ENCODE peak calls at places on chromosomes 16 and 17, in five cellular contexts. P is lower leg skin, Q is lung, X is stomach, J is fibroblast of lung. B is an unnamed sample.

GRCh38 chr16:47037396-47037745 is 63.9 kb upstream of the DNAJA2 start:
- DNase-seq in P (peak; percentile 19), Q (no peak), X (peak; percentile 28), J (peak; percentile 21), B (no peak)

GRCh38 chr17:48472485-48473281 is 42.7 kb upstream of the SKAP1 start:
- DNase-seq in P (no peak), Q (no peak), X (no peak), J (peak; percentile 93), B (no peak)

GRCh38 chr17:48047741-48048320 is 328 bp upstream of the NFE2L1 start:
- DNase-seq in P (peak; percentile 100), Q (peak; percentile 100), X (peak; percentile 99), J (peak; percentile 100), B (peak; percentile 99)

GRCh38 chr17:6435968-6436367 is 1.0 kb upstream of the AIPL1 start:
- DNase-seq in P (peak; percentile 46), Q (peak; percentile 49), X (peak; percentile 69), J (peak; percentile 41), B (no peak)

GRCh38 chr16:87681990-87682570 is 79.8 kb downstream of the JPH3 start:
- DNase-seq in P (no peak), Q (no peak), X (no peak), J (peak; percentile 66), B (no peak)

GRCh38 chr16:53518550-53519416 is 15.8 kb upstream of the AKTIP start:
- DNase-seq in P (peak; percentile 51), Q (peak; percentile 58), X (peak; percentile 58), J (peak; percentile 37), B (no peak)

GRCh38 chr16:85616608-85617311 is 3.6 kb downstream of the GSE1 start:
- DNase-seq in P (peak; percentile 32), Q (peak; percentile 46), X (peak; percentile 68), J (peak; percentile 23), B (no peak)

GRCh38 chr17:14297161-14297851 is 3.6 kb upstream of the HS3ST3B1 start:
- DNase-seq in P (no peak), Q (peak; percentile 32), X (peak; percentile 38), J (peak; percentile 61), B (no peak)

GRCh38 chr16:27853651-27854050 is 209.9 kb downstream of the GSG1L start:
- DNase-seq in P (no peak), Q (no peak), X (no peak), J (no peak), B (no peak)

GRCh38 chr17:2975469-2975958 is 87.9 kb downstream of the OR1D5 start:
- DNase-seq in P (no peak), Q (no peak), X (peak; percentile 56), J (peak; percentile 21), B (no peak)

GRCh38 chr16:54135361-54136275 is 151.0 kb downstream of the IRX3 start:
- DNase-seq in P (no peak), Q (no peak), X (no peak), J (peak; percentile 79), B (no peak)

GRCh38 chr16:72895951-72896350 is 152.0 kb downstream of the ZFHX3 start:
- DNase-seq in P (no peak), Q (no peak), X (no peak), J (no peak), B (no peak)

GRCh38 chr16:11390573-11391495 is 45.6 kb downstream of the RMI2 start:
- DNase-seq in P (no peak), Q (no peak), X (no peak), J (no peak), B (no peak)

GRCh38 chr17:78391843-78392242 is 13.4 kb downstream of the PGS1 start:
- DNase-seq in P (no peak), Q (no peak), X (no peak), J (peak; percentile 87), B (no peak)

GRCh38 chr17:63446218-63446980 is at the start of gene CYB561:
- DNase-seq in P (peak; percentile 63), Q (peak; percentile 80), X (peak; percentile 90), J (peak; percentile 51), B (no peak)

GRCh38 chr16:4529085-4530060 is 9.2 kb downstream of the CDIP1 start:
- DNase-seq in P (no peak), Q (no peak), X (no peak), J (peak; percentile 88), B (no peak)

GRCh38 chr17:20267459-20267842 is 199.9 kb downstream of the LGALS9B start:
- DNase-seq in P (no peak), Q (no peak), X (no peak), J (peak; percentile 27), B (no peak)

GRCh38 chr17:60165223-60165622 is 15.4 kb downstream of the CA4 start:
- DNase-seq in P (no peak), Q (no peak), X (no peak), J (no peak), B (no peak)

GRCh38 chr17:35238817-35239216 is 4.1 kb upstream of the SLFN5 start:
- DNase-seq in P (no peak), Q (no peak), X (no peak), J (peak; percentile 62), B (no peak)

GRCh38 chr17:6569391-6570302 is 13.3 kb upstream of the PITPNM3 start:
- DNase-seq in P (no peak), Q (no peak), X (peak; percentile 9), J (no peak), B (no peak)

GRCh38 chr16:58507963-58508670 is 7.2 kb upstream of the SETD6 start:
- DNase-seq in P (no peak), Q (no peak), X (peak; percentile 17), J (no peak), B (no peak)

GRCh38 chr17:75645889-75646625 is 12.8 kb downstream of the SMIM5 start:
- DNase-seq in P (no peak), Q (peak; percentile 84), X (peak; percentile 94), J (no peak), B (no peak)

GRCh38 chr17:49547566-49547965 is 28.1 kb upstream of the NXPH3 start:
- DNase-seq in P (no peak), Q (no peak), X (no peak), J (no peak), B (no peak)

GRCh38 chr17:51796026-51796425 is 362.5 kb downstream of the CA10 start:
- DNase-seq in P (no peak), Q (no peak), X (no peak), J (no peak), B (no peak)

GRCh38 chr16:30609002-30609927 is 924 bp downstream of the ZNF689 start:
- DNase-seq in P (peak; percentile 21), Q (peak; percentile 51), X (peak; percentile 54), J (peak; percentile 56), B (no peak)

GRCh38 chr16:53781023-53781605 is 77.2 kb downstream of the FTO start:
- DNase-seq in P (no peak), Q (no peak), X (no peak), J (peak; percentile 48), B (no peak)

GRCh38 chr16:57805176-57805575 is 2.9 kb upstream of the KIFC3 start:
- DNase-seq in P (no peak), Q (no peak), X (no peak), J (no peak), B (no peak)

GRCh38 chr16:85390511-85391174 is 222.5 kb upstream of the GSE1 start:
- DNase-seq in P (peak; percentile 83), Q (peak; percentile 78), X (peak; percentile 62), J (peak; percentile 93), B (peak; percentile 72)

GRCh38 chr17:67585077-67585602 is 132.6 kb upstream of the NOL11 start:
- DNase-seq in P (no peak), Q (no peak), X (no peak), J (no peak), B (no peak)

GRCh38 chr17:78412403-78412802 is 34.0 kb downstream of the PGS1 start:
- DNase-seq in P (no peak), Q (no peak), X (no peak), J (peak; percentile 22), B (no peak)

GRCh38 chr17:2071024-2071385 is 16.1 kb downstream of the HIC1 start:
- DNase-seq in P (no peak), Q (no peak), X (no peak), J (no peak), B (no peak)

GRCh38 chr16:75042423-75043174 is 43.8 kb downstream of the ZNRF1 start:
- DNase-seq in P (no peak), Q (no peak), X (no peak), J (no peak), B (no peak)

GRCh38 chr17:81481815-81482505 is 30.6 kb downstream of the ACTG1 start:
- DNase-seq in P (no peak), Q (no peak), X (no peak), J (no peak), B (no peak)
- H3K4me3 ChIP-seq in P (peak overlapping the region; percentile 25), Q (no peak overlapping the region), X (peak overlapping the region; percentile 56), J (no peak overlapping the region), B (peak overlapping the region; percentile 75)

GRCh38 chr17:80034654-80034976 is 1.1 kb downstream of the TBC1D16 start:
- DNase-seq in P (no peak), Q (no peak), X (no peak), J (no peak), B (no peak)
- H3K4me3 ChIP-seq in P (peak overlapping the region; percentile 49), Q (no peak overlapping the region), X (peak overlapping the region; percentile 82), J (peak overlapping the region; percentile 56), B (peak overlapping the region; percentile 69)

GRCh38 chr16:89246383-89246902 is 28.9 kb downstream of the ZNF778 start:
- DNase-seq in P (no peak), Q (peak; percentile 66), X (no peak), J (no peak), B (no peak)

GRCh38 chr16:89248196-89249005 is 30.9 kb downstream of the ZNF778 start:
- DNase-seq in P (no peak), Q (no peak), X (no peak), J (no peak), B (no peak)

GRCh38 chr16:89243664-89244063 is 26.2 kb downstream of the ZNF778 start:
- DNase-seq in P (no peak), Q (no peak), X (no peak), J (no peak), B (no peak)

GRCh38 chr16:89244754-89245153 is 27.3 kb downstream of the ZNF778 start:
- DNase-seq in P (no peak), Q (peak; percentile 85), X (no peak), J (no peak), B (no peak)

GRCh38 chr16:89246903-89247733 is 29.6 kb downstream of the ZNF778 start:
- DNase-seq in P (peak; percentile 82), Q (peak; percentile 91), X (peak; percentile 94), J (peak; percentile 63), B (peak; percentile 42)
- H3K4me3 ChIP-seq in P (no peak overlapping the region), Q (peak overlapping the region; percentile 14), X (peak overlapping the region; percentile 45), J (peak overlapping the region; percentile 34), B (peak overlapping the region; percentile 76)

DNA sequence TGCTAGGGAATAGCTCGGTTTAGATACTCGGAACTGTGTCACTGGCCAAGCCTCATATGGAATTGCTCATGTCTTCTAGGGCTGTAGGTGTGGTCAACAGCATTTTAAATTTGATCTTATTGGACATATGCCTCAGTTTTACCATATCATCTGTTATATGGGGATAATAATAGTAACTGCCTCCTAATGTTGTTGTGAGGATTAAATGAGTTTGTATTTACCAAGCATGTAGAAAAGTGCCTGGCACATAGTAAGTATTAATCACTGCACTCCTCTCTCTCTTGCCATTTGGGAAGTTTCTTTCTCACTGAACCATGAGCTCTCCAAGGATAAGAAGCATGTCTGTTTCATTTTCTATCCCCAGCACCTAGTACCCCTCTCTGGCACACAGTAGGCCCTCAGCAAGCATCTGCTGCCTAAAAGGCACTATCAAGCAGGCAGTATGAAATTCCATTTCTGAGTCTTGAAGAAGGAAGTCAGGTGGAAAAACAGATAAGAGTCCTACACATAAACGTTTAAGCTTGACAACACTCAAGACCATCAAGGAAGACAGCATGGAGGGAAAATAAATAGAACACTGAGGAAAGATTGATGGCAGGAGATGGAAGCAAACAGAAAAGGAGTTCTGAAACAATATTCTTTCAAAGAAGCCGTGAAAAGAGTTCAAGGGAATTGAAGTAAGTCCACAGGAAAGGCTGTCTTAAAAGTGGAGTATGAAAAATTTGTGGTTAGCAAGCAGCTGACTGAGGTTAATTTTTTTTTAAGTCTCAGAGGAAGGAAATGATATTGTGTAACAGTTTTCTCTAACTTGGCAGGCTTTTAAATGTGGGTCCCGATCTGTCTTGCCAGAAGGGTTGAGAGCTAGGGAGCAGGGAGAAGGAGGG is 2.2 kb upstream of the ATP6V0A1 start:
- DNase-seq in P (no peak), Q (no peak), X (no peak), J (peak; percentile 89), B (no peak)
- H3K4me3 ChIP-seq in P (no peak overlapping the region), Q (no peak overlapping the region), X (no peak overlapping the region), J (no peak overlapping the region), B (peak overlapping the region; percentile 28)

B was measured in thoracic aorta.